ENCODE peak calls at places on chromosomes 16 and 17, in five cellular contexts. T is effector CD4-positive, alpha-beta T cell; H is thoracic aorta; P is activated CD8-positive, alpha-beta memory T cell treated with anti-CD3 and anti-CD28 coated beads for 48 hours; U is NCI-H524 treated with DMSO at 0.1 percent for 48 hours. Q is an unnamed sample.

GRCh38 chr16:1620391-1620790 is 8.2 kb downstream of the CRAMP1 start:
- DNase-seq in H (no peak), U (no peak), P (no peak), T (no peak), Q (peak; percentile 73)

GRCh38 chr17:56635640-56636039 is 42.1 kb downstream of the NOG start:
- DNase-seq in U (no peak), T (no peak), H (no peak), P (no peak), Q (no peak)

GRCh38 chr17:82696916-82697807 is 1.3 kb downstream of the RAB40B start:
- DNase-seq in H (no peak), U (no peak), T (no peak), P (no peak), Q (no peak)

GRCh38 chr16:57744646-57744903 is 9.0 kb downstream of the KATNB1 start:
- DNase-seq in U (no peak), T (no peak), H (no peak), P (no peak), Q (no peak)

GRCh38 chr17:50882851-50883250 is 16.7 kb upstream of the TOB1 start:
- DNase-seq in T (no peak), H (no peak), U (no peak), P (no peak), Q (no peak)

GRCh38 chr16:84842516-84843148 is 22.8 kb downstream of the CRISPLD2 start:
- DNase-seq in U (no peak), H (no peak), T (no peak), P (no peak), Q (no peak)

GRCh38 chr17:8574687-8575086 is 55.8 kb downstream of the MYH10 start:
- DNase-seq in P (no peak), U (no peak), H (no peak), T (no peak), Q (no peak)

GRCh38 chr16:30122621-30123160 is 329 bp downstream of the MAPK3 start:
- DNase-seq in H (no peak), U (no peak), T (no peak), P (no peak), Q (no peak)

GRCh38 chr16:88782454-88783390 is 2.3 kb downstream of the PIEZO1 start:
- DNase-seq in U (no peak), T (peak; percentile 59), H (no peak), P (no peak), Q (peak; percentile 53)

GRCh38 chr16:24729967-24730815 is 740 bp downstream of the TNRC6A start:
- DNase-seq in H (no peak), P (no peak), T (peak; percentile 16), U (no peak), Q (no peak)

GRCh38 chr16:21704733-21705132 is 41.0 kb downstream of the OTOA start:
- DNase-seq in H (no peak), P (no peak), U (no peak), T (no peak), Q (no peak)

GRCh38 chr16:7629571-7629970 is 296.9 kb downstream of the RBFOX1 start:
- DNase-seq in U (no peak), P (no peak), T (no peak), H (no peak), Q (no peak)